ENCODE peak calls at places on chromosomes 5 and 9, in ten cellular contexts. O is WERI-Rb-1; X is stimulated activated CD8-positive, alpha-beta memory T cell treated with anti-CD3 and anti-CD28 coated beads, Interleukin-2, amount 100 ng/mL, for 1 hour; M is foreskin fibroblast; R is neural crest cell; W is cardiac fibroblast; A is T-helper 9 cell; T is fibroblast of the aortic adventitia; B is H54; L is NCI-H460. I is an unnamed sample.

GRCh38 chr9:75505654-75506053 is 384.8 kb upstream of the PCSK5 start:
- DNase-seq in O (no peak), X (no peak), M (no peak), R (no peak), W (no peak), A (no peak), T (no peak), B (no peak), L (no peak), I (no peak)

GRCh38 chr9:95852059-95853032 is 23.1 kb upstream of the ERCC6L2 start:
- DNase-seq in O (no peak), X (no peak), M (peak), R (no peak), W (no peak), A (no peak), T (peak), B (peak), L (no peak), I (peak)

GRCh38 chr5:124030043-124030461 is 518.1 kb downstream of the CSNK1G3 start:
- DNase-seq in O (no peak), X (no peak), M (peak), R (no peak), W (no peak), A (no peak), T (no peak), B (no peak), L (no peak), I (no peak)

GRCh38 chr5:78671609-78672008 is 23.0 kb upstream of the LHFPL2 start:
- DNase-seq in O (no peak), X (no peak), M (peak), R (no peak), W (peak), A (no peak), T (peak), B (no peak), L (no peak), I (no peak)

GRCh38 chr5:138725885-138726457 is 27.3 kb upstream of the CTNNA1 start:
- DNase-seq in O (no peak), X (no peak), M (peak), R (peak), W (peak), A (no peak), T (peak), B (no peak), L (no peak), I (no peak)

GRCh38 chr5:62509823-62510222 is 68.8 kb upstream of the LRRC70 start:
- DNase-seq in O (no peak), X (no peak), M (no peak), R (no peak), W (peak), A (no peak), T (peak), B (no peak), L (no peak), I (no peak)

GRCh38 chr9:75967556-75967955 is 77.1 kb downstream of the PCSK5 start:
- DNase-seq in O (no peak), X (no peak), M (no peak), R (no peak), W (no peak), A (no peak), T (no peak), B (no peak), L (no peak), I (no peak)

GRCh38 chr9:93110400-93110855 is 14.4 kb downstream of the CARD19 start:
- DNase-seq in O (no peak), X (no peak), M (no peak), R (no peak), W (no peak), A (no peak), T (no peak), B (no peak), L (no peak), I (no peak)

GRCh38 chr5:143341807-143342570 is 61.5 kb downstream of the NR3C1 start:
- DNase-seq in O (no peak), X (no peak), M (peak), R (no peak), W (peak), A (no peak), T (peak), B (no peak), L (peak), I (peak)

GRCh38 chr9:105854783-105855709 is 160.7 kb downstream of the TMEM38B start:
- DNase-seq in O (no peak), X (no peak), M (no peak), R (no peak), W (no peak), A (no peak), T (no peak), B (no peak), L (no peak), I (no peak)

GRCh38 chr5:170105643-170106611 is at the start of gene FOXI1:
- DNase-seq in O (no peak), X (no peak), M (no peak), R (no peak), W (no peak), A (no peak), T (no peak), B (no peak), L (no peak), I (no peak)

GRCh38 chr5:143244990-143245389 is 158.5 kb downstream of the NR3C1 start:
- DNase-seq in O (no peak), X (no peak), M (no peak), R (no peak), W (no peak), A (no peak), T (no peak), B (no peak), L (no peak), I (no peak)

GRCh38 chr9:97505845-97506244 is 4.4 kb downstream of the TMOD1 start:
- DNase-seq in O (no peak), X (no peak), M (no peak), R (no peak), W (no peak), A (no peak), T (no peak), B (no peak), L (no peak), I (no peak)

I was measured in kidney epithelial cell.